ENCODE peak calls at places on chromosomes 2 and 18, in four cellular contexts. I is body of pancreas, M is SJSA1, F is gastrocnemius medialis. W is an unnamed sample.

GRCh38 chr18:10067670-10068659 is 154.1 kb downstream of the VAPA start:
- DNase-seq in I (no peak), M (no peak), F (no peak), W (no peak)

GRCh38 chr2:134109725-134110124 is 144.1 kb upstream of the MGAT5 start:
- DNase-seq in I (no peak), M (no peak), F (no peak), W (no peak)

GRCh38 chr2:176653856-176654443 is 384.7 kb downstream of the MTX2 start:
- DNase-seq in I (peak; percentile 56), M (peak; percentile 77), F (peak; percentile 20), W (peak; percentile 14)

GRCh38 chr2:167925775-167926174 is 321.6 kb downstream of the STK39 start:
- DNase-seq in I (no peak), M (no peak), F (no peak), W (no peak)

GRCh38 chr2:88211005-88211808 is 41.1 kb downstream of the THNSL2 start:
- DNase-seq in I (no peak), M (no peak), F (no peak), W (no peak)

GRCh38 chr18:70296289-70296688 is 7.4 kb downstream of the SOCS6 start:
- DNase-seq in I (peak; percentile 52), M (no peak), F (no peak), W (no peak)

GRCh38 chr2:126518206-126518605 is 137.8 kb upstream of the GYPC start:
- DNase-seq in I (no peak), M (no peak), F (no peak), W (no peak)

GRCh38 chr18:5294113-5294617 is 1.4 kb downstream of the ZBTB14 start:
- DNase-seq in I (peak; percentile 83), M (no peak), F (no peak), W (peak; percentile 52)

GRCh38 chr2:72561621-72562318 is 264.1 kb downstream of the EXOC6B start:
- DNase-seq in I (no peak), M (no peak), F (no peak), W (no peak)

GRCh38 chr2:23588788-23589187 is 203.8 kb downstream of the KLHL29 start:
- DNase-seq in I (no peak), M (no peak), F (no peak), W (no peak)

GRCh38 chr2:206282746-206283145 is 8.3 kb downstream of the ZDBF2 start:
- DNase-seq in I (no peak), M (no peak), F (no peak), W (no peak)

GRCh38 chr2:230347659-230348305 is 20.8 kb downstream of the SP140L start:
- DNase-seq in I (no peak), M (no peak), F (no peak), W (no peak)

GRCh38 chr2:201933792-201934229 is 99.8 kb upstream of the FZD7 start:
- DNase-seq in I (no peak), M (peak; percentile 84), F (peak; percentile 27), W (no peak)

GRCh38 chr2:70070557-70071268 is 16.6 kb upstream of the PCBP1 start:
- DNase-seq in I (peak; percentile 80), M (peak; percentile 72), F (peak; percentile 71), W (peak; percentile 78)

GRCh38 chr2:38315707-38316333 is 61.3 kb downstream of the ATL2 start:
- DNase-seq in I (no peak), M (no peak), F (no peak), W (no peak)

GRCh38 chr2:173599821-173600354 is 245.2 kb downstream of the CDCA7 start:
- DNase-seq in I (no peak), M (no peak), F (no peak), W (no peak)

GRCh38 chr2:16624419-16624745 is 41.3 kb downstream of the CYRIA start:
- DNase-seq in I (no peak), M (no peak), F (no peak), W (no peak)

GRCh38 chr2:203809084-203809521 is 58.5 kb upstream of the CTLA4 start:
- DNase-seq in I (no peak), M (no peak), F (no peak), W (no peak)

GRCh38 chr2:50782543-50782942 is 249.4 kb downstream of the NRXN1 start:
- DNase-seq in I (no peak), M (no peak), F (no peak), W (no peak)

GRCh38 chr2:98387478-98387877 is 41.2 kb downstream of the CNGA3 start:
- DNase-seq in I (no peak), M (no peak), F (no peak), W (no peak)

GRCh38 chr2:9169310-9170107 is 37.1 kb upstream of the ASAP2 start:
- DNase-seq in I (no peak), M (no peak), F (no peak), W (no peak)

GRCh38 chr2:206543073-206543472 is 99.2 kb upstream of the FAM237A start:
- DNase-seq in I (no peak), M (no peak), F (no peak), W (no peak)

GRCh38 chr18:57747809-57748680 is 55.1 kb downstream of the ATP8B1 start:
- DNase-seq in I (no peak), M (no peak), F (no peak), W (no peak)

GRCh38 chr2:28390857-28391563 is 1.6 kb upstream of the FOSL2 start:
- DNase-seq in I (peak; percentile 77), M (peak; percentile 91), F (peak; percentile 90), W (peak; percentile 80)

GRCh38 chr18:79006106-79006795 is 26.6 kb downstream of the SALL3 start:
- DNase-seq in I (no peak), M (no peak), F (no peak), W (no peak)

GRCh38 chr2:232781765-232782164 is 5.4 kb upstream of the KCNJ13 start:
- DNase-seq in I (peak; percentile 8), M (no peak), F (no peak), W (no peak)

GRCh38 chr2:136021406-136021805 is 36.0 kb upstream of the DARS1 start:
- DNase-seq in I (no peak), M (no peak), F (no peak), W (no peak)

GRCh38 chr18:23872701-23873550 is 141.6 kb upstream of the TTC39C start:
- DNase-seq in I (peak; percentile 48), M (no peak), F (no peak), W (peak; percentile 87)

GRCh38 chr2:55133467-55134315 is 83.4 kb upstream of the RTN4 start:
- DNase-seq in I (peak; percentile 11), M (peak; percentile 83), F (no peak), W (peak; percentile 36)

GRCh38 chr2:240814280-240814679 is 5.7 kb downstream of the KIF1A start:
- DNase-seq in I (no peak), M (no peak), F (no peak), W (no peak)

GRCh38 chr2:169160926-169161481 is 91.6 kb downstream of the DHRS9 start:
- DNase-seq in I (no peak), M (no peak), F (no peak), W (no peak)

GRCh38 chr18:37546023-37546537 is 19.5 kb downstream of the CELF4 start:
- DNase-seq in I (no peak), M (no peak), F (no peak), W (no peak)

GRCh38 chr2:94759211-94759610 is 112.0 kb upstream of the TEKT4 start:
- DNase-seq in I (no peak), M (no peak), F (no peak), W (no peak)

GRCh38 chr2:195818521-195818920 is 161.5 kb downstream of the SLC39A10 start:
- DNase-seq in I (no peak), M (no peak), F (no peak), W (no peak)

GRCh38 chr2:31381601-31382000 is 32.9 kb downstream of the XDH start:
- DNase-seq in I (no peak), M (no peak), F (no peak), W (no peak)

GRCh38 chr2:78541451-78542267 is 483.8 kb upstream of the REG3G start:
- DNase-seq in I (no peak), M (no peak), F (no peak), W (no peak)

GRCh38 chr18:68072744-68073143 is 556.2 kb upstream of the DSEL start:
- DNase-seq in I (no peak), M (no peak), F (no peak), W (no peak)

DNA sequence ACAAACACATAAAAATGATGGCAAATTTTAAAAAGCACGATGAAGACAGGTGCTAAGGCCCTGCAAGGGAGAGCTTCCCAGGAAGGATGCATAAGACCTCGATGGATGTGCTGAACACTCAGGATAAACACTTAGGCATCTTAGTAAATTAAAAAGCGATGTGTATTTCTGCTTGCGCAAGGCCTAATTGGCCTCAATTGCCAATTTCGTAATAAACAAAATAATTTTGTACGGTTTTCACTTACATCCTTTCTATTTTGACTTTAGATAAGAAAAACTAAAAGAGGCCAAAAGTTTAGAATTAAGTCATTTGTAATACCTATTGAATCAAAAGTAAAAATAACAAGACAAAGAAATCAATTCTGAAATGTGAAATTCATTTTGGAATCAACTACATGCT is 189.1 kb downstream of the TCF4 start:
- DNase-seq in I (no peak), M (no peak), F (no peak), W (no peak)
- H3K4me1 ChIP-seq in I (peaks cover 3% of the 10 kb centered on the region), M (peaks cover 39% of the 10 kb centered on the region), F (peaks cover 55% of the 10 kb centered on the region), W (no peaks in the 10 kb centered on the region)

DNA sequence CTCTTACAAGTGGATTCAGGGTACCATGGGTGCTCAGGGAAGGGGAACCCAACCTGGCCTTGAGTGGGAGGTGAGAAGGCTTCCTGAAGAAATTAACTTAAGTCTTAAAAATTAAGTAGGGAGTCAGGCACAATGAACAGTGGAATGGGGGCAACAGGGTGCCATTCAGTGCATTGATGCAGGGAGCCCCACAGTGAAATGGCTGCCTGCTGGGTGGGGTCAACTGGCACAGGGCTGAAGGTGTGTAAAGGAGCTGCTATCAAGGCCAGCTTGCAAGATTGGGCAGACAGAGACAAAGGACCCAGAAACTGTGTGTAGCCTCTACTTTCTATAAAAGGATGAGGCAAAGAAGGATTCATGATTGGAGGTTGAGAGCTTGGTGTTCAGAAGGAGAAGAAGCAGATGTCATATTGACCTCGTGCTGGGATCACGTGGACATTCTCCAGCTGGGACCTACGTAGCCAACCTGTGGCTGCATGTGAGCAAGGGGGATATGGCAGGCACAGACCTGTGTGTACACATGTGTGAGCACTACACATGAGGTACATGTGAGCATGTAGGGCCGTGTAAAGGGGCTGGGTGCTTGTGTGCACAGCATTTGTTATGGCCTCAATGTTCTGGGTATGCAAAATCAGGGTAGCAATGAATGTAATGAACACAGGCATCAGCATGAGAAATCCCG is 209.5 kb upstream of the HAAO start:
- DNase-seq in I (no peak), M (no peak), F (no peak), W (no peak)
- H3K4me1 ChIP-seq in I (peaks cover 58% of the 10 kb centered on the region), M (peaks cover 7% of the 10 kb centered on the region), F (no peaks in the 10 kb centered on the region), W (peaks cover 3% of the 10 kb centered on the region)

GRCh38 chr2:46870051-46870839 is 45.4 kb downstream of the MCFD2 start:
- DNase-seq in I (no peak), M (no peak), F (no peak), W (no peak)
- H3K4me1 ChIP-seq in I (peaks cover 17% of the 10 kb centered on the region), M (peaks cover 44% of the 10 kb centered on the region), F (peaks cover 11% of the 10 kb centered on the region), W (no peaks in the 10 kb centered on the region)

GRCh38 chr2:44079686-44080085 is 83.9 kb upstream of the LRPPRC start:
- DNase-seq in I (no peak), M (no peak), F (no peak), W (no peak)
- H3K4me1 ChIP-seq in I (no peaks in the 10 kb centered on the region), M (no peaks in the 10 kb centered on the region), F (peaks cover 18% of the 10 kb centered on the region), W (no peaks in the 10 kb centered on the region)

GRCh38 chr2:106138904-106139574 is 55.1 kb downstream of the UXS1 start:
- DNase-seq in I (no peak), M (no peak), F (no peak), W (no peak)
- H3K4me1 ChIP-seq in I (peaks cover 12% of the 10 kb centered on the region), M (peaks cover 28% of the 10 kb centered on the region), F (no peaks in the 10 kb centered on the region), W (no peaks in the 10 kb centered on the region)